ENCODE peak calls at places on chromosomes 3 and 15, in seven cellular contexts. Q is iris pigment epithelial cell; I is effector memory CD8-positive, alpha-beta T cell; S is PC-3; T is HAP-1; G is HTR-8/SVneo; X is natural killer cell treated with Interleukin-12 subunit alpha and Interleukin-12 subunit beta and Interleukin-15 and Interleukin-18, amount 100 ng/mL, for 72 hours. L is an unnamed sample.

GRCh38 chr3:184261270-184262165 is at the start of gene CAMK2N2:
- DNase-seq in T (peak; percentile 90), Q (peak; percentile 62), X (peak; percentile 84), I (peak; percentile 36), G (peak; percentile 90), S (peak; percentile 80), L (peak; percentile 80)

GRCh38 chr15:62554164-62554563 is 389.1 kb upstream of the C2CD4B start:
- DNase-seq in S (no peak), X (no peak), G (no peak), I (no peak), Q (no peak), T (no peak), L (no peak)

GRCh38 chr3:110955301-110955880 is 116.2 kb upstream of the NECTIN3 start:
- DNase-seq in G (no peak), S (peak; percentile 21), T (no peak), Q (peak; percentile 81), I (no peak), X (no peak), L (no peak)

GRCh38 chr15:42491540-42492225 is 742 bp upstream of the ZNF106 start:
- DNase-seq in T (no peak), Q (peak; percentile 84), X (no peak), G (peak; percentile 39), I (no peak), S (peak; percentile 71), L (no peak)

GRCh38 chr3:197490098-197490497 is 65.7 kb downstream of the BDH1 start:
- DNase-seq in G (peak; percentile 84), Q (peak; percentile 74), I (no peak), X (no peak), T (peak; percentile 63), S (peak; percentile 80), L (no peak)

GRCh38 chr15:64943512-64944225 is 32.0 kb downstream of the ANKDD1A start:
- DNase-seq in G (no peak), X (no peak), I (no peak), S (no peak), T (no peak), Q (no peak), L (no peak)

GRCh38 chr15:35751421-35752133 is 205.6 kb upstream of the DPH6 start:
- DNase-seq in X (peak; percentile 60), S (peak; percentile 85), G (peak; percentile 46), T (peak; percentile 90), I (peak; percentile 5), Q (peak; percentile 78), L (peak; percentile 28)

GRCh38 chr3:69819283-69819682 is 80.0 kb downstream of the MITF start:
- DNase-seq in S (no peak), Q (no peak), I (no peak), T (no peak), X (no peak), G (no peak), L (no peak)

GRCh38 chr3:61637088-61638051 is 76.0 kb downstream of the PTPRG start:
- DNase-seq in G (peak; percentile 11), X (no peak), Q (peak; percentile 31), T (peak; percentile 16), I (no peak), S (no peak), L (peak; percentile 27)

GRCh38 chr3:138921316-138922292 is 25.3 kb downstream of the FOXL2 start:
- DNase-seq in I (no peak), X (no peak), T (no peak), Q (peak; percentile 81), S (peak; percentile 83), G (peak; percentile 67), L (no peak)

GRCh38 chr3:17339233-17339632 is 403.2 kb downstream of the TBC1D5 start:
- DNase-seq in X (no peak), Q (no peak), S (no peak), T (no peak), G (no peak), I (no peak), L (no peak)

GRCh38 chr3:42670670-42671069 is 14.7 kb upstream of the KLHL40 start:
- DNase-seq in Q (no peak), I (no peak), G (no peak), T (no peak), S (no peak), X (no peak), L (no peak)

GRCh38 chr3:146222204-146223046 is 28.5 kb downstream of the PLSCR4 start:
- DNase-seq in X (no peak), I (no peak), Q (peak; percentile 68), S (peak; percentile 73), T (no peak), G (no peak), L (no peak)

GRCh38 chr3:155643581-155644165 is 101.2 kb downstream of the PLCH1 start:
- DNase-seq in G (no peak), X (no peak), I (no peak), T (no peak), S (no peak), Q (no peak), L (no peak)

GRCh38 chr15:38414351-38414750 is 39.6 kb upstream of the FAM98B start:
- DNase-seq in I (no peak), X (no peak), Q (peak; percentile 76), S (peak; percentile 76), G (peak; percentile 45), T (peak; percentile 52), L (no peak)

GRCh38 chr15:75024102-75024636 is 779 bp downstream of the PPCDC start:
- DNase-seq in G (no peak), I (no peak), X (no peak), Q (peak; percentile 39), T (peak; percentile 59), S (peak; percentile 27), L (no peak)

GRCh38 chr3:148759425-148759824 is 61.7 kb downstream of the AGTR1 start:
- DNase-seq in Q (no peak), S (no peak), G (no peak), I (no peak), X (no peak), T (no peak), L (no peak)

GRCh38 chr3:123831420-123831819 is 52.7 kb downstream of the MYLK start:
- DNase-seq in G (no peak), X (no peak), Q (no peak), T (no peak), I (no peak), S (no peak), L (no peak)

GRCh38 chr15:62940755-62941361 is 101.7 kb upstream of the TPM1 start:
- DNase-seq in I (no peak), Q (peak; percentile 96), T (peak; percentile 13), G (peak; percentile 83), X (no peak), S (peak; percentile 78), L (no peak)

GRCh38 chr3:75192065-75192658 is 472.0 kb upstream of the FRG2C start:
- DNase-seq in Q (peak; percentile 22), T (peak; percentile 75), X (no peak), I (peak; percentile 4), G (peak; percentile 1), S (peak; percentile 59), L (peak; percentile 29)

GRCh38 chr3:58858126-58858525 is 191.6 kb upstream of the FAM3D start:
- DNase-seq in S (no peak), T (no peak), Q (no peak), X (no peak), G (no peak), I (no peak), L (no peak)

GRCh38 chr3:51955893-51956770 is 951 bp downstream of the GPR62 start:
- DNase-seq in X (no peak), I (peak; percentile 33), T (no peak), G (no peak), S (no peak), Q (peak; percentile 58), L (no peak)

GRCh38 chr3:126954141-126954845 is 28.6 kb upstream of the PLXNA1 start:
- DNase-seq in X (no peak), T (no peak), S (no peak), G (no peak), I (no peak), Q (no peak), L (peak; percentile 71)

GRCh38 chr15:75036269-75036668 is 12.9 kb downstream of the PPCDC start:
- DNase-seq in Q (no peak), T (peak; percentile 49), S (peak; percentile 83), I (no peak), G (peak; percentile 55), X (no peak), L (no peak)

GRCh38 chr15:67922971-67923646 is 83.3 kb upstream of the RNU6-1 start:
- DNase-seq in G (no peak), I (no peak), X (no peak), S (no peak), Q (no peak), T (no peak), L (no peak)

GRCh38 chr3:155492841-155493240 is 199.4 kb upstream of the STRIT1 start:
- DNase-seq in X (no peak), T (no peak), G (no peak), I (no peak), Q (no peak), S (no peak), L (no peak)

GRCh38 chr3:45048244-45048643 is 22.1 kb downstream of the CLEC3B start:
- DNase-seq in S (no peak), X (peak; percentile 41), T (no peak), G (no peak), Q (peak; percentile 34), I (no peak), L (no peak)

GRCh38 chr3:186380622-186381380 is 18.8 kb upstream of the DGKG start:
- DNase-seq in G (no peak), I (no peak), Q (peak; percentile 26), S (peak; percentile 43), X (no peak), T (no peak), L (no peak)

GRCh38 chr3:24680214-24680967 is 185.7 kb upstream of the THRB start:
- DNase-seq in I (peak; percentile 12), G (no peak), X (peak; percentile 70), T (peak; percentile 90), Q (peak; percentile 64), S (peak; percentile 77), L (peak; percentile 36)

GRCh38 chr3:174002543-174002942 is 605.0 kb downstream of the NLGN1 start:
- DNase-seq in I (no peak), X (no peak), G (no peak), T (peak; percentile 15), S (peak; percentile 50), Q (no peak), L (no peak)

GRCh38 chr15:73865904-73866303 is 7.5 kb upstream of the TBC1D21 start:
- DNase-seq in T (peak; percentile 5), S (no peak), Q (no peak), G (no peak), X (no peak), I (no peak), L (no peak)

GRCh38 chr3:71647751-71648150 is 64.2 kb upstream of the FOXP1 start:
- DNase-seq in T (no peak), G (no peak), I (no peak), X (no peak), S (peak; percentile 58), Q (no peak), L (no peak)

GRCh38 chr3:23760871-23761373 is 44.8 kb upstream of the UBE2E1 start:
- DNase-seq in I (no peak), T (no peak), S (no peak), Q (no peak), G (no peak), X (no peak), L (peak; percentile 56)

GRCh38 chr3:117926819-117927218 is 1107.8 kb downstream of the IGSF11 start:
- DNase-seq in I (no peak), S (no peak), G (no peak), T (no peak), Q (no peak), X (no peak), L (no peak)

GRCh38 chr3:9884555-9885165 is 4.6 kb upstream of the CIDEC start:
- DNase-seq in I (no peak), G (peak; percentile 84), T (no peak), Q (peak; percentile 95), X (no peak), S (peak; percentile 96), L (no peak)

GRCh38 chr3:129587559-129588210 is 18.8 kb downstream of the PLXND1 start:
- DNase-seq in G (no peak), I (no peak), X (no peak), T (no peak), Q (no peak), S (no peak), L (no peak)